ENCODE peak calls at places on chromosome 21, in five cellular contexts. J is prostate gland, U is HCT116, M is adrenal gland, C is IMR-90. B is an unnamed sample.

GRCh38 chr21:35547946-35548774 is 499.1 kb upstream of the RUNX1 start:
- DNase-seq in J (no peak), U (no peak), M (no peak), C (no peak), B (no peak)

GRCh38 chr21:41589131-41589530 is 81.2 kb upstream of the TMPRSS2 start:
- DNase-seq in J (no peak), U (no peak), M (no peak), C (no peak), B (no peak)

GRCh38 chr21:29715089-29715488 is 224.7 kb downstream of the GRIK1 start:
- DNase-seq in J (no peak), U (no peak), M (no peak), C (no peak), B (no peak)

GRCh38 chr21:19458295-19458694 is 1054.7 kb upstream of the TMPRSS15 start:
- DNase-seq in J (no peak), U (no peak), M (no peak), C (no peak), B (no peak)

GRCh38 chr21:18147678-18148077 is 97.0 kb upstream of the CHODL start:
- DNase-seq in J (no peak), U (no peak), M (no peak), C (no peak), B (no peak)

GRCh38 chr21:16084776-16085364 is 355.1 kb downstream of the USP25 start:
- DNase-seq in J (no peak), U (no peak), M (peak; percentile 26), C (peak; percentile 70), B (no peak)

GRCh38 chr21:34986561-34987533 is 62.3 kb downstream of the RUNX1 start:
- DNase-seq in J (no peak), U (peak; percentile 93), M (no peak), C (peak; percentile 81), B (no peak)

GRCh38 chr21:16768096-16768495 is 744.7 kb upstream of the CXADR start:
- DNase-seq in J (no peak), U (no peak), M (no peak), C (no peak), B (no peak)

GRCh38 chr21:21003701-21004100 is 5.5 kb downstream of the NCAM2 start:
- DNase-seq in J (no peak), U (peak; percentile 6), M (no peak), C (peak; percentile 37), B (no peak)

GRCh38 chr21:41482321-41482720 is 25.6 kb downstream of the TMPRSS2 start:
- DNase-seq in J (no peak), U (no peak), M (no peak), C (peak; percentile 74), B (no peak)

GRCh38 chr21:8993284-8993942 is 1528.0 kb upstream of the TPTE start:
- DNase-seq in J (no peak), U (no peak), M (no peak), C (no peak), B (no peak)

GRCh38 chr21:34845521-34846213 is 176.9 kb downstream of the CLIC6 start:
- DNase-seq in J (peak; percentile 80), U (peak; percentile 75), M (no peak), C (peak; percentile 90), B (peak; percentile 53)

GRCh38 chr21:22311741-22312462 is 1313.7 kb downstream of the NCAM2 start:
- DNase-seq in J (no peak), U (no peak), M (no peak), C (no peak), B (no peak)

GRCh38 chr21:20997633-20998455 is at the start of gene NCAM2:
- DNase-seq in J (peak; percentile 53), U (no peak), M (peak; percentile 82), C (peak; percentile 76), B (peak; percentile 64)

GRCh38 chr21:34728479-34728878 is 59.7 kb downstream of the CLIC6 start:
- DNase-seq in J (peak; percentile 81), U (no peak), M (no peak), C (no peak), B (peak; percentile 53)

GRCh38 chr21:20617130-20617529 is 381.1 kb upstream of the NCAM2 start:
- DNase-seq in J (no peak), U (no peak), M (no peak), C (no peak), B (no peak)

GRCh38 chr21:19767546-19767945 is 1230.7 kb upstream of the NCAM2 start:
- DNase-seq in J (no peak), U (no peak), M (no peak), C (no peak), B (no peak)

GRCh38 chr21:30268608-30269197 is 14.0 kb downstream of the KRTAP24-1 start:
- DNase-seq in J (no peak), U (no peak), M (no peak), C (no peak), B (no peak)

GRCh38 chr21:21624674-21625073 is 626.5 kb downstream of the NCAM2 start:
- DNase-seq in J (no peak), U (no peak), M (no peak), C (peak; percentile 70), B (no peak)

GRCh38 chr21:40846566-40847411 is at the start of gene DSCAM:
- DNase-seq in J (no peak), U (no peak), M (no peak), C (no peak), B (no peak)

GRCh38 chr21:29581393-29581792 is 282.7 kb downstream of the BACH1 start:
- DNase-seq in J (no peak), U (no peak), M (no peak), C (no peak), B (no peak)

GRCh38 chr21:30044447-30045064 is 104.8 kb upstream of the GRIK1 start:
- DNase-seq in J (no peak), U (no peak), M (peak; percentile 26), C (peak; percentile 7), B (no peak)

GRCh38 chr21:32181415-32181814 is 97.4 kb downstream of the MIS18A start:
- DNase-seq in J (no peak), U (no peak), M (no peak), C (no peak), B (no peak)

GRCh38 chr21:31566061-31566460 is 93.4 kb upstream of the SOD1 start:
- DNase-seq in J (no peak), U (no peak), M (no peak), C (no peak), B (no peak)

GRCh38 chr21:41681336-41681801 is 85.5 kb downstream of the RIPK4 start:
- DNase-seq in J (peak; percentile 93), U (no peak), M (no peak), C (no peak), B (peak; percentile 50)

GRCh38 chr21:41973427-41973831 is 19.6 kb upstream of the C2CD2 start:
- DNase-seq in J (no peak), U (no peak), M (no peak), C (no peak), B (peak; percentile 76)

GRCh38 chr21:24939288-24939687 is 668.0 kb downstream of the MRPL39 start:
- DNase-seq in J (peak; percentile 73), U (no peak), M (no peak), C (no peak), B (peak; percentile 23)

GRCh38 chr21:41133896-41134522 is 34.0 kb upstream of the BACE2 start:
- DNase-seq in J (no peak), U (peak; percentile 39), M (no peak), C (peak; percentile 54), B (no peak)

DNA sequence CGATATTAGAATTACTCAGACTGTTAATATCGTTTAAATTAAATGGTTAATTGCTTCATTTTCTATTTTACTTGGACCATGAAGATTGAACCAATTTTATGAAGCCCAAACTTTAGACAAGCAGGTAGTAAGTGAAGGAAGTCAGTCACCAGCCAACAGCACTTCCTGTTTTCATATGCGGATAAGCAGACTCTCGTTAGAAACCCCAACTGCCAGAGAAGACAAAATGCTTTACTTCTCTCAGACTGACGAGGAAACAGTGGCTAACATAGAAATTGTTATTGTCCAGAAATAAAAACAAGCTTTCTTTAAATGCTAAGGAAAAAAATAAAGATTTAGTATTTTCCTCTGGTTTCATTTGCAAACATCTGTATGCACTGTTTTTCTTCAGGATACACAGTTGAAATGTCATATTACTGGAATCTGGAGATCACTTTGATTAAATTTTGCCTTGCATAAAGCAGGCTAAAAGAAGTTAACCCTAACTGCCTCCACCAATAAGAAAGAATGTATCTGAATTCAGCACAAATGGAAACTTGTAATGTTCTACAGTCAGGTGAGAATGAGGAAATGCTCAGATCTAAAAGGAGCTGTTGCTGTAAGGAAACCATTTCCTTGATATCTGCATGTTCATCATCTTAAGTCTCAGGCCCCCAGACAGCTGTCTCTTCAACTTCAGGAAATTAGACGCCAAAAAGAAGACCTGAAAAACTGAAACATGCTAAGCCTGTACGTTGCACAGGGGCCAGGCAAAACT is 129.8 kb upstream of the SAMSN1 start:
- DNase-seq in J (no peak), U (no peak), M (no peak), C (no peak), B (no peak)
- H3K27ac ChIP-seq in J (no peak overlapping the region), U (no peak overlapping the region), M (no peak overlapping the region), C (no peak overlapping the region), B (peak overlapping the region; percentile 66)

GRCh38 chr21:42975886-42976608 is 1.7 kb downstream of the PKNOX1 start:
- DNase-seq in J (no peak), U (no peak), M (no peak), C (no peak), B (no peak)
- TF ChIP-seq POLR2A in J (no peak), U (no peak), M (no peak), C (no peak), B (no peak)

DNA sequence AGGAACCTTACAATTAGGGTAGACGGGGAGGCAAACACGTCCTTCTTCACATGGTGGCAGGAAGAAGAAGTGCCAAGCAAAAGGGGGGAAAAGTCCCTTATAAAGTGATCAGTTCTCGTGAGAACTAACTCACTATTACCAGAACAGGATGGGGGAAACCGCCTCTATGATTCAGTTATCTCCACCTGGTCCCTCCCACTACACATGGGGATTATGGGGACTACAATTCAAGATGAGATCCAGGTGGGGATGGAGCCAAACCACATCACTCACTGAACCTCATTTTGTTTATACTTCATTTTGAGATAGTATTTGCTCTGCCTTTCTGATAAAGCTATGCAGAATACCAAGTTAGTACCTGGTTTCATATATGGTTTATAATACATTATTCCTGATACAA is 26.5 kb downstream of the APP start:
- DNase-seq in J (no peak), U (no peak), M (no peak), C (no peak), B (no peak)
- H3K4me1 ChIP-seq in J (no peaks in the 10 kb centered on the region), U (peaks cover 23% of the 10 kb centered on the region), M (peaks cover 26% of the 10 kb centered on the region), C (peaks cover 10% of the 10 kb centered on the region), B (peaks cover 31% of the 10 kb centered on the region)

GRCh38 chr21:28067015-28067414 is 925.7 kb downstream of the LTN1 start:
- DNase-seq in J (no peak), U (no peak), M (no peak), C (no peak), B (no peak)
- H3K27ac ChIP-seq in J (no peak overlapping the region), U (no peak overlapping the region), M (no peak overlapping the region), C (no peak overlapping the region), B (no peak overlapping the region)

DNA sequence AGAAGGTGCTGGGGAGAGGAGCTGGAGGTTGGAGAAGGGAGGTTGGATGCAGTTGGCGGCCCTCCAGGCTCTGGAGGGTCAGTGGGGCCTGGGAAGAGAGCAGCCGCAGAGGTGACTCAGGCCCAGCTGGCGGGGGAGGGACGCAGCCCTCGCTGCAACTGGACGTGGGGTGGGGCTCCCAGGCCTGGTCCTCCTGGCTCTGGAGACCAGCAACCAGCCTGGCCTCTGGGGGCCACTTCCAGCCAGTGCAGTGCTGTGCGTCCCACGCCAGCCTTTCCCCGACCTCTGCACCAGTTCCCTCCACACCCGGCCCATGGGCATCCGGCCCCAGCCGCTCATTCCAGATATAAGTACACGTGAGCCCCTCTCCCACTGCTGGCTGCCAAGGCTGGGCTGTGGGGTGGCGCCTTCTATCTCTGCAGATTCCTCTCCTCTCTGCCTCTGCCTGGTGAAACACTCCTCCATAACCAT is 38.0 kb upstream of the COL18A1 start:
- DNase-seq in J (no peak), U (no peak), M (peak; percentile 79), C (peak; percentile 98), B (peak; percentile 55)
- TF ChIP-seq POLR2A in J (no peak), U (no peak), M (no peak), C (no peak), B (no peak)